ENCODE peak calls at places on chromosomes 5 and 9, in four cellular contexts. H is NCI-H2029, T is A172, Y is skeletal muscle cell. I is an unnamed sample.

GRCh38 chr9:115746496-115746895 is 407.1 kb upstream of the PAPPA start:
- DNase-seq in H (no peak), T (no peak), Y (peak; percentile 41), I (no peak)

GRCh38 chr9:35566417-35566816 is 38.6 kb upstream of the TESK1 start:
- DNase-seq in H (no peak), T (peak; percentile 23), Y (no peak), I (no peak)

GRCh38 chr5:109922396-109922995 is 232.8 kb downstream of the MAN2A1 start:
- DNase-seq in H (no peak), T (no peak), Y (no peak), I (no peak)

GRCh38 chr5:159781626-159782157 is 134.6 kb upstream of the ADRA1B start:
- DNase-seq in H (no peak), T (peak; percentile 37), Y (no peak), I (no peak)

GRCh38 chr5:142826741-142827492 is 56.7 kb downstream of the ARHGAP26 start:
- DNase-seq in H (no peak), T (peak; percentile 95), Y (no peak), I (no peak)

GRCh38 chr5:55714749-55715148 is 2.6 kb upstream of the SLC38A9 start:
- DNase-seq in H (peak; percentile 2), T (no peak), Y (no peak), I (no peak)

GRCh38 chr5:125390316-125390715 is 643.9 kb upstream of the ZNF608 start:
- DNase-seq in H (no peak), T (no peak), Y (no peak), I (no peak)

GRCh38 chr9:16964228-16964627 is 93.8 kb upstream of the BNC2 start:
- DNase-seq in H (no peak), T (peak; percentile 60), Y (peak; percentile 98), I (no peak)

GRCh38 chr5:2220741-2221140 is 338.0 kb upstream of the IRX4 start:
- DNase-seq in H (no peak), T (no peak), Y (no peak), I (no peak)

GRCh38 chr5:11997942-11998341 is 93.7 kb upstream of the CTNND2 start:
- DNase-seq in H (no peak), T (no peak), Y (no peak), I (no peak)

GRCh38 chr5:143180751-143181150 is 222.7 kb downstream of the NR3C1 start:
- DNase-seq in H (no peak), T (no peak), Y (no peak), I (no peak)

GRCh38 chr5:149632311-149633251 is 51.3 kb downstream of the ARHGEF37 start:
- DNase-seq in H (no peak), T (peak; percentile 95), Y (peak; percentile 59), I (no peak)

GRCh38 chr9:128523199-128523925 is 18.8 kb downstream of the GLE1 start:
- DNase-seq in H (peak; percentile 27), T (peak; percentile 53), Y (peak; percentile 33), I (peak; percentile 60)

GRCh38 chr5:141778211-141778610 is 96.2 kb upstream of the ARAP3 start:
- DNase-seq in H (no peak), T (peak; percentile 95), Y (peak; percentile 36), I (no peak)

GRCh38 chr5:38996123-38996522 is 78.1 kb downstream of the RICTOR start:
- DNase-seq in H (no peak), T (no peak), Y (no peak), I (no peak)

GRCh38 chr9:35917261-35917660 is 8.0 kb downstream of the SPAAR start:
- DNase-seq in H (no peak), T (no peak), Y (no peak), I (no peak)

GRCh38 chr9:87498046-87498815 is 564 bp downstream of the DAPK1 start:
- DNase-seq in H (peak; percentile 26), T (peak; percentile 20), Y (no peak), I (peak; percentile 60)

GRCh38 chr5:138468133-138468965 is 3.1 kb downstream of the EGR1 start:
- DNase-seq in H (no peak), T (peak; percentile 52), Y (no peak), I (no peak)

GRCh38 chr5:80105698-80106439 is 70.7 kb downstream of the THBS4 start:
- DNase-seq in H (no peak), T (no peak), Y (no peak), I (no peak)

GRCh38 chr9:109857337-109857736 is 77.3 kb downstream of the PALM2AKAP2 start:
- DNase-seq in H (no peak), T (no peak), Y (no peak), I (no peak)

GRCh38 chr5:142360607-142361120 is 35.8 kb upstream of the SPRY4 start:
- DNase-seq in H (peak; percentile 22), T (peak; percentile 86), Y (peak; percentile 55), I (peak; percentile 57)

GRCh38 chr9:21110708-21111576 is 30.7 kb downstream of the IFNW1 start:
- DNase-seq in H (peak; percentile 27), T (peak; percentile 73), Y (peak; percentile 43), I (peak; percentile 75)

GRCh38 chr9:33320568-33321261 is 30.4 kb downstream of the NFX1 start:
- DNase-seq in H (no peak), T (peak; percentile 86), Y (peak; percentile 87), I (no peak)

GRCh38 chr9:114757395-114757794 is 48.4 kb downstream of the TNFSF15 start:
- DNase-seq in H (no peak), T (no peak), Y (no peak), I (no peak)

GRCh38 chr9:36211510-36211909 is 20.8 kb downstream of the CLTA start:
- DNase-seq in H (no peak), T (no peak), Y (no peak), I (no peak)

GRCh38 chr5:151023651-151024050 is 3.3 kb downstream of the GPX3 start:
- DNase-seq in H (peak; percentile 59), T (peak; percentile 54), Y (no peak), I (no peak)

GRCh38 chr9:19156805-19157204 is 29.5 kb upstream of the PLIN2 start:
- DNase-seq in H (no peak), T (no peak), Y (no peak), I (no peak)

GRCh38 chr9:14326264-14326826 is 12.4 kb upstream of the NFIB start:
- DNase-seq in H (peak; percentile 93), T (peak; percentile 72), Y (peak; percentile 63), I (peak; percentile 100)

GRCh38 chr5:123535648-123536047 is 23.7 kb downstream of the CSNK1G3 start:
- DNase-seq in H (no peak), T (no peak), Y (no peak), I (no peak)

GRCh38 chr5:38445374-38446028 is 110.9 kb downstream of the LIFR start:
- DNase-seq in H (no peak), T (no peak), Y (no peak), I (no peak)

GRCh38 chr9:100087218-100087617 is 11.6 kb downstream of the ERP44 start:
- DNase-seq in H (no peak), T (peak; percentile 65), Y (no peak), I (no peak)

GRCh38 chr9:129284607-129285291 is 106.7 kb upstream of the IER5L start:
- DNase-seq in H (no peak), T (no peak), Y (no peak), I (no peak)

GRCh38 chr9:133552236-133552635 is 17.7 kb downstream of the ADAMTSL2 start:
- DNase-seq in H (no peak), T (no peak), Y (no peak), I (no peak)

GRCh38 chr5:93221-93980 is 1.4 kb downstream of the PLEKHG4B start:
- DNase-seq in H (no peak), T (no peak), Y (no peak), I (no peak)

GRCh38 chr5:56522972-56523371 is 289.8 kb upstream of the ANKRD55 start:
- DNase-seq in H (no peak), T (peak; percentile 34), Y (no peak), I (no peak)

GRCh38 chr5:96219580-96220281 is 213.3 kb downstream of the PCSK1 start:
- DNase-seq in H (no peak), T (peak; percentile 39), Y (peak; percentile 46), I (no peak)

GRCh38 chr9:105901514-105902109 is 207.3 kb downstream of the TMEM38B start:
- DNase-seq in H (peak; percentile 36), T (peak; percentile 36), Y (peak; percentile 7), I (peak; percentile 71)

GRCh38 chr5:10729320-10730133 is 31.5 kb downstream of the DAP start:
- DNase-seq in H (no peak), T (no peak), Y (no peak), I (no peak)

GRCh38 chr5:180831139-180832080 is 28.8 kb upstream of the MGAT1 start:
- DNase-seq in H (peak; percentile 65), T (no peak), Y (peak; percentile 36), I (peak; percentile 65)